ENCODE peak calls at places on chromosomes 11 and 22, in four cellular contexts. J is K562, Q is GM12878, C is HepG2. K is an unnamed sample.

GRCh38 chr11:72712168-72712721 is 38.0 kb upstream of the PDE2A start:
- DNase-seq in C (no peak), J (no peak), Q (no peak), K (no peak)

GRCh38 chr11:59776210-59777066 is 21.3 kb downstream of the STX3 start:
- DNase-seq in C (peak; percentile 90), J (no peak), Q (no peak), K (no peak)

GRCh38 chr22:47209077-47209514 is 446.6 kb downstream of the TBC1D22A start:
- DNase-seq in C (no peak), Q (no peak), J (no peak), K (no peak)

GRCh38 chr11:48150213-48150612 is 66.4 kb upstream of the OR4B1 start:
- DNase-seq in Q (no peak), C (no peak), J (no peak), K (no peak)

GRCh38 chr11:64559351-64560138 is 31.5 kb upstream of the SLC22A12 start:
- DNase-seq in C (no peak), Q (no peak), J (no peak), K (no peak)

GRCh38 chr11:79466411-79466810 is 25.6 kb upstream of the TENM4 start:
- DNase-seq in Q (no peak), C (no peak), J (no peak), K (no peak)

GRCh38 chr11:43681543-43681942 is 1.0 kb downstream of the HSD17B12 start:
- DNase-seq in J (no peak), Q (no peak), C (peak; percentile 27), K (peak; percentile 13)

GRCh38 chr11:61795459-61795858 is 2.7 kb downstream of the FEN1 start:
- DNase-seq in J (no peak), C (no peak), Q (no peak), K (no peak)

GRCh38 chr11:13329670-13330401 is 52.2 kb downstream of the BMAL1 start:
- DNase-seq in C (no peak), J (no peak), Q (no peak), K (no peak)

GRCh38 chr11:62223095-62223494 is 14.6 kb downstream of the SCGB2A1 start:
- DNase-seq in Q (no peak), C (no peak), J (no peak), K (no peak)

GRCh38 chr22:27460596-27461347 is 340.8 kb downstream of the MN1 start:
- DNase-seq in J (no peak), Q (no peak), C (no peak), K (no peak)

GRCh38 chr11:86740628-86741488 is 59.5 kb upstream of the PRSS23 start:
- DNase-seq in C (peak; percentile 78), Q (no peak), J (peak; percentile 27), K (peak; percentile 44)

GRCh38 chr11:34380696-34381095 is 22.9 kb upstream of the ABTB2 start:
- DNase-seq in J (no peak), Q (no peak), C (peak; percentile 31), K (no peak)

GRCh38 chr22:37184816-37185541 is 3.1 kb downstream of the C1QTNF6 start:
- DNase-seq in C (no peak), Q (no peak), J (no peak), K (no peak)

GRCh38 chr11:110580571-110580970 is 131.7 kb downstream of the ARHGAP20 start:
- DNase-seq in Q (no peak), J (no peak), C (no peak), K (no peak)

GRCh38 chr11:12678991-12679390 is 4.8 kb downstream of the TEAD1 start:
- DNase-seq in J (no peak), C (no peak), Q (no peak), K (no peak)

GRCh38 chr11:130070109-130070828 is 575 bp downstream of the APLP2 start:
- DNase-seq in J (peak; percentile 62), Q (no peak), C (no peak), K (peak; percentile 21)

DNA sequence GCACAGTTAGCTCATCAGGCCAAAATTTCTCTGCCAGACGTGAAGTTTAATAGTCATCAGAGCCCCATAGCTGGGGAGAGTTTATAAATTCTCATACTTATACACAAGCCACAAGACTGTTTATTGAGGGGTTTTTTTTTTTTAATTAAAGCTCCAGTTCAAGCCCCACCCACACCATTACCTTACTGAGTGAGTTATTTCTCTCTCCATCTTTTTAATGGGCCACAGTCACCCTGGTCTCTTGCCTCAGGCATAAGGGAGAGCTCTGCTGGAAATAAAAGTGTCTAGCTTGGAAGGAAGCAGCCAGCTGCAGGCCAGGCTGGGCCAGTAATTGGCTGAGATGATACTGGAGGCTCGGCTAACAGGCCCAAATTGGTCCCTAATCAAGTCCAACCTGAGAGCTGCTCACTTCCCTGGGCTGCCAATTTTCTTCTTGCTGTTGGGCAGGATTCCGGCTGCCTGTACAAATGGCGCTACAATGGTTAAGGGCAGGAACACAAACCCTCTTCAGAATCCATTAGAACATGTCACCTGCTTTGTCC is 174.1 kb downstream of the INSC start:
- DNase-seq in Q (no peak), J (no peak), C (no peak), K (no peak)
- TF ChIP-seq TARDBP in Q (no peak), J (no peak), C (no peak), K (no peak)

GRCh38 chr11:88695701-88696414 is 358.3 kb upstream of the CTSC start:
- DNase-seq in C (no peak), J (no peak), Q (no peak), K (no peak)
- TF ChIP-seq TARDBP in C (no peak), J (no peak), Q (no peak), K (no peak)

GRCh38 chr11:91912322-91912721 is 312.3 kb upstream of the FAT3 start:
- DNase-seq in J (no peak), Q (no peak), C (no peak), K (no peak)

DNA sequence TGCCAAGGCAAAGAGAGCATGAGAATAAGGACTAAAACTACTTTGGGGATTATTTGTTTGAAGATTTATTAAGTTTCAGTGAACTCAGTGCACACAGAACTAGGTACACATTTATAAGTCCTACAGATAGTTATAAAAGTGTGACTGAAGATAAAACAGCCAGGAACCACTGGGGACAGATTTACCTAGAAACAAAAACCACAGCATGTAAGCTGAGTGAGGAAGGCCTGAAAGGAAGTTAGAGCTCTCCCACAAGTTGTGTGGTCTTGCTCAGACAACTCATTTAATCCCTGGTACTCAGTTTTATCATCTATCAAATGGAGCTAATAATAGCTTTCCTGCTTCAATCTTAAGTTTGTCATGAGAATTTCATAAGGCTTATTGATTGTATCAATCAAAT is 311.2 kb upstream of the FAT3 start:
- DNase-seq in J (no peak), Q (no peak), C (no peak), K (no peak)
- TF ChIP-seq TARDBP in J (no peak), Q (no peak), C (no peak), K (no peak)

DNA sequence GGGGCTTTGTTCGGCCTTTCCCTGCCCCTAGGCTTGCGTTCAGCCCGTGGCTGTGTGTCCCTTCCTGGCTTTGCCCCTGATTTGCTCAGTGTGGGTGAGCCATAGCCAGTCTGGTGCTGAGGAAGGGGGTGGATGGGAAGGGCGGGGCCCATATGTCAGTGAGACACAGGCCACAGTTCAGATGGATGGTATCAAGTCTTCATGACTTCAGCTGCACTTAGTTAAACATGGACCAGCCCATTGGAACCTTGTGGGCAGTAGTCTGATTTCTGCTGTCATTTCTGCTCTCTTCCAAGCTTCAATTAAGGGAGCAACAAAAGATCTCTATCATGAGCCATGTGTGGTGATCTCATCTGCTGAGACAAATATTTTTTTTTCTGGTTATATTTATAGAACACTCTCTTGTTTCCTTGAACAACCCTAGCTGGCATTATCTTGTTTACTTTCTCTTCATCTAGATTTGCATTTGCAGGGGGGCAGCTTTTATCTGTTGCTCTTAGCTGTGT is 21.6 kb upstream of the PEX26 start:
- DNase-seq in J (peak; percentile 31), C (peak; percentile 77), Q (no peak), K (no peak)
- TF ChIP-seq TARDBP in J (no peak), C (no peak), Q (no peak), K (no peak)

GRCh38 chr11:3156661-3157311 is 8.3 kb downstream of the OSBPL5 start:
- DNase-seq in Q (no peak), C (no peak), J (no peak), K (no peak)
- TF ChIP-seq TARDBP in Q (no peak), C (no peak), J (no peak), K (no peak)

GRCh38 chr11:9142732-9143131 is 51.3 kb upstream of the SCUBE2 start:
- DNase-seq in J (no peak), Q (no peak), C (no peak), K (no peak)
- TF ChIP-seq TARDBP in J (no peak), Q (no peak), C (no peak), K (no peak)

K was measured in HEK293T.